ENCODE peak calls at places on chromosomes 16 and 17, in eight cellular contexts. One of them, this sample, is unnamed.

GRCh38 chr16:80583466-80583865 is 42.7 kb downstream of the DYNLRB2 start:
- DNase-seq in tibial artery: peak
- DNase-seq in body of pancreas: no peak
- DNase-seq in keratinocyte: no peak
- DNase-seq in esophagus squamous epithelium: no peak
- DNase-seq in brain microvascular endothelial cell: peak
- DNase-seq in heart left ventricle: no peak
- DNase-seq in neural progenitor cell: no peak
- DNase-seq in this sample: no peak

GRCh38 chr16:23362460-23363317 is 60.6 kb downstream of the SCNN1B start:
- DNase-seq in heart left ventricle: no peak
- DNase-seq in tibial artery: no peak
- DNase-seq in keratinocyte: no peak
- DNase-seq in neural progenitor cell: no peak
- DNase-seq in esophagus squamous epithelium: no peak
- DNase-seq in brain microvascular endothelial cell: no peak
- DNase-seq in body of pancreas: peak
- DNase-seq in this sample: peak

GRCh38 chr17:30324723-30325122 is 9.1 kb downstream of the TMIGD1 start:
- DNase-seq in body of pancreas: no peak
- DNase-seq in brain microvascular endothelial cell: no peak
- DNase-seq in keratinocyte: no peak
- DNase-seq in heart left ventricle: no peak
- DNase-seq in esophagus squamous epithelium: no peak
- DNase-seq in neural progenitor cell: no peak
- DNase-seq in tibial artery: no peak
- DNase-seq in this sample: no peak

GRCh38 chr17:48719642-48720262 is 2.6 kb downstream of the PRAC1 start:
- DNase-seq in neural progenitor cell: peak
- DNase-seq in body of pancreas: no peak
- DNase-seq in esophagus squamous epithelium: no peak
- DNase-seq in heart left ventricle: no peak
- DNase-seq in keratinocyte: no peak
- DNase-seq in tibial artery: no peak
- DNase-seq in brain microvascular endothelial cell: no peak
- DNase-seq in this sample: no peak

GRCh38 chr17:4161179-4161559 is 18.2 kb downstream of the CYB5D2 start:
- DNase-seq in neural progenitor cell: no peak
- DNase-seq in tibial artery: no peak
- DNase-seq in heart left ventricle: no peak
- DNase-seq in esophagus squamous epithelium: no peak
- DNase-seq in keratinocyte: peak
- DNase-seq in brain microvascular endothelial cell: peak
- DNase-seq in body of pancreas: no peak
- DNase-seq in this sample: no peak

GRCh38 chr17:76943202-76943601 is 75.0 kb downstream of the MGAT5B start:
- DNase-seq in tibial artery: no peak
- DNase-seq in brain microvascular endothelial cell: no peak
- DNase-seq in body of pancreas: no peak
- DNase-seq in heart left ventricle: no peak
- DNase-seq in keratinocyte: no peak
- DNase-seq in neural progenitor cell: no peak
- DNase-seq in esophagus squamous epithelium: no peak
- DNase-seq in this sample: no peak

GRCh38 chr17:21042434-21043295 is at the start of gene USP22:
- DNase-seq in brain microvascular endothelial cell: no peak
- DNase-seq in body of pancreas: no peak
- DNase-seq in esophagus squamous epithelium: no peak
- DNase-seq in keratinocyte: no peak
- DNase-seq in heart left ventricle: no peak
- DNase-seq in tibial artery: peak
- DNase-seq in neural progenitor cell: peak
- DNase-seq in this sample: no peak

GRCh38 chr17:78998311-78999055 is 11.1 kb downstream of the CANT1 start:
- DNase-seq in neural progenitor cell: no peak
- DNase-seq in body of pancreas: no peak
- DNase-seq in keratinocyte: no peak
- DNase-seq in tibial artery: peak
- DNase-seq in brain microvascular endothelial cell: no peak
- DNase-seq in esophagus squamous epithelium: no peak
- DNase-seq in heart left ventricle: peak
- DNase-seq in this sample: peak

GRCh38 chr17:58305626-58306025 is 23.0 kb downstream of the TSPOAP1 start:
- DNase-seq in body of pancreas: no peak
- DNase-seq in tibial artery: peak
- DNase-seq in esophagus squamous epithelium: no peak
- DNase-seq in heart left ventricle: no peak
- DNase-seq in brain microvascular endothelial cell: no peak
- DNase-seq in neural progenitor cell: no peak
- DNase-seq in keratinocyte: no peak
- DNase-seq in this sample: no peak

GRCh38 chr17:28379814-28380571 is 8.5 kb downstream of the SARM1 start:
- DNase-seq in keratinocyte: peak
- DNase-seq in esophagus squamous epithelium: no peak
- DNase-seq in tibial artery: no peak
- DNase-seq in heart left ventricle: no peak
- DNase-seq in body of pancreas: no peak
- DNase-seq in neural progenitor cell: no peak
- DNase-seq in brain microvascular endothelial cell: no peak
- DNase-seq in this sample: no peak

GRCh38 chr16:90046122-90046970 is 27.1 kb upstream of the DBNDD1 start:
- DNase-seq in esophagus squamous epithelium: no peak
- DNase-seq in tibial artery: no peak
- DNase-seq in brain microvascular endothelial cell: no peak
- DNase-seq in neural progenitor cell: no peak
- DNase-seq in heart left ventricle: no peak
- DNase-seq in body of pancreas: no peak
- DNase-seq in keratinocyte: no peak
- DNase-seq in this sample: no peak

GRCh38 chr17:28426081-28426519 is 20.1 kb upstream of the SLC46A1 start:
- DNase-seq in brain microvascular endothelial cell: no peak
- DNase-seq in heart left ventricle: no peak
- DNase-seq in tibial artery: no peak
- DNase-seq in esophagus squamous epithelium: no peak
- DNase-seq in body of pancreas: no peak
- DNase-seq in keratinocyte: no peak
- DNase-seq in neural progenitor cell: peak
- DNase-seq in this sample: no peak

GRCh38 chr16:10080031-10080772 is 102.0 kb downstream of the GRIN2A start:
- DNase-seq in esophagus squamous epithelium: no peak
- DNase-seq in brain microvascular endothelial cell: peak
- DNase-seq in neural progenitor cell: no peak
- DNase-seq in heart left ventricle: peak
- DNase-seq in keratinocyte: peak
- DNase-seq in tibial artery: peak
- DNase-seq in body of pancreas: peak
- DNase-seq in this sample: no peak
- H3K27ac ChIP-seq in esophagus squamous epithelium: no peak
- H3K27ac ChIP-seq in brain microvascular endothelial cell: peak
- H3K27ac ChIP-seq in neural progenitor cell: no peak
- H3K27ac ChIP-seq in heart left ventricle: no peak
- H3K27ac ChIP-seq in keratinocyte: no peak
- H3K27ac ChIP-seq in tibial artery: peak
- H3K27ac ChIP-seq in body of pancreas: no peak
- H3K27ac ChIP-seq in this sample: no peak

DNA sequence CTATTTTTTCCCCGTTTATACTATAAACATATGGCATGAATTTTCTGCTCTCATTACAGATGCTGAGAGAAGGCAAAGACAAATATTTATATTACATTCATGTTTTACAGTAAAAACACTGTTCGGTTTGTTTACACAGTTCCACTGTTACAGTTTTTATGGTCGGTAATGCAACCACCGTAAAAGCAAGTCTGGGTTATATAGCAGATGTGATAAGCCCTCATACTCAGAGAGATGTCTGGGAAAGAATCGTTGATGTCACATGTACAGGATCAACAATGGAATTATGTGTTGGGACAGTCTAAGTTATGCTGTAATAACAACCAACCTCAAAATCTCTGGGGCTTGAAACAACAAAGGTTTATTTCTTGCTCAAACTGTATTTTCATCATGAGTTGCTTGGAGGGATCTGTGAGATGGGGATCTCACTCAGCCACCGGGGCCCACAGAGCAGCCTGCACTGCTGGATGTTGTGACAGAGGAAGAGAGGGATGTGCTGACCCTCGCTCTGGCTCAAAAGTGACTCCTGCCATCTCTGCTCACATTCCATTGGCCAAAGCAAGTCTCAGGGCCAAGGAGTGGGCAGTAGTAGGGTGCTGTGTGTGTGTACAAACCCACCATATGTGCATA is 85.2 kb downstream of the WWOX start:
- DNase-seq in keratinocyte: no peak
- DNase-seq in esophagus squamous epithelium: no peak
- DNase-seq in brain microvascular endothelial cell: peak
- DNase-seq in neural progenitor cell: no peak
- DNase-seq in tibial artery: no peak
- DNase-seq in heart left ventricle: no peak
- DNase-seq in body of pancreas: no peak
- DNase-seq in this sample: no peak
- H3K27ac ChIP-seq in keratinocyte: no peak
- H3K27ac ChIP-seq in esophagus squamous epithelium: no peak
- H3K27ac ChIP-seq in brain microvascular endothelial cell: no peak
- H3K27ac ChIP-seq in neural progenitor cell: no peak
- H3K27ac ChIP-seq in tibial artery: no peak
- H3K27ac ChIP-seq in heart left ventricle: no peak
- H3K27ac ChIP-seq in body of pancreas: no peak
- H3K27ac ChIP-seq in this sample: no peak

GRCh38 chr17:45172232-45172540 is 10.5 kb downstream of the HEXIM2 start:
- DNase-seq in esophagus squamous epithelium: no peak
- DNase-seq in neural progenitor cell: no peak
- DNase-seq in brain microvascular endothelial cell: no peak
- DNase-seq in keratinocyte: no peak
- DNase-seq in body of pancreas: no peak
- DNase-seq in heart left ventricle: no peak
- DNase-seq in tibial artery: no peak
- DNase-seq in this sample: no peak

GRCh38 chr17:45171338-45172231 is 9.9 kb downstream of the HEXIM2 start:
- DNase-seq in tibial artery: peak
- DNase-seq in neural progenitor cell: peak
- DNase-seq in brain microvascular endothelial cell: no peak
- DNase-seq in body of pancreas: peak
- DNase-seq in keratinocyte: peak
- DNase-seq in esophagus squamous epithelium: no peak
- DNase-seq in heart left ventricle: no peak
- DNase-seq in this sample: no peak

GRCh38 chr17:45170280-45170975 is 8.8 kb downstream of the HEXIM2 start:
- DNase-seq in tibial artery: no peak
- DNase-seq in heart left ventricle: no peak
- DNase-seq in keratinocyte: no peak
- DNase-seq in brain microvascular endothelial cell: no peak
- DNase-seq in neural progenitor cell: no peak
- DNase-seq in body of pancreas: no peak
- DNase-seq in esophagus squamous epithelium: no peak
- DNase-seq in this sample: no peak

GRCh38 chr17:45170976-45171337 is 9.3 kb downstream of the HEXIM2 start:
- DNase-seq in keratinocyte: peak
- DNase-seq in tibial artery: peak
- DNase-seq in brain microvascular endothelial cell: peak
- DNase-seq in heart left ventricle: peak
- DNase-seq in body of pancreas: peak
- DNase-seq in neural progenitor cell: no peak
- DNase-seq in esophagus squamous epithelium: no peak
- DNase-seq in this sample: no peak

GRCh38 chr17:45172541-45173286 is 11.0 kb downstream of the HEXIM2 start:
- DNase-seq in keratinocyte: peak
- DNase-seq in neural progenitor cell: peak
- DNase-seq in tibial artery: peak
- DNase-seq in esophagus squamous epithelium: no peak
- DNase-seq in body of pancreas: peak
- DNase-seq in heart left ventricle: peak
- DNase-seq in brain microvascular endothelial cell: peak
- DNase-seq in this sample: peak
- H3K27ac ChIP-seq in keratinocyte: peak
- H3K27ac ChIP-seq in neural progenitor cell: peak
- H3K27ac ChIP-seq in tibial artery: peak
- H3K27ac ChIP-seq in esophagus squamous epithelium: peak
- H3K27ac ChIP-seq in body of pancreas: peak
- H3K27ac ChIP-seq in heart left ventricle: peak
- H3K27ac ChIP-seq in brain microvascular endothelial cell: no peak
- H3K27ac ChIP-seq in this sample: peak

DNA sequence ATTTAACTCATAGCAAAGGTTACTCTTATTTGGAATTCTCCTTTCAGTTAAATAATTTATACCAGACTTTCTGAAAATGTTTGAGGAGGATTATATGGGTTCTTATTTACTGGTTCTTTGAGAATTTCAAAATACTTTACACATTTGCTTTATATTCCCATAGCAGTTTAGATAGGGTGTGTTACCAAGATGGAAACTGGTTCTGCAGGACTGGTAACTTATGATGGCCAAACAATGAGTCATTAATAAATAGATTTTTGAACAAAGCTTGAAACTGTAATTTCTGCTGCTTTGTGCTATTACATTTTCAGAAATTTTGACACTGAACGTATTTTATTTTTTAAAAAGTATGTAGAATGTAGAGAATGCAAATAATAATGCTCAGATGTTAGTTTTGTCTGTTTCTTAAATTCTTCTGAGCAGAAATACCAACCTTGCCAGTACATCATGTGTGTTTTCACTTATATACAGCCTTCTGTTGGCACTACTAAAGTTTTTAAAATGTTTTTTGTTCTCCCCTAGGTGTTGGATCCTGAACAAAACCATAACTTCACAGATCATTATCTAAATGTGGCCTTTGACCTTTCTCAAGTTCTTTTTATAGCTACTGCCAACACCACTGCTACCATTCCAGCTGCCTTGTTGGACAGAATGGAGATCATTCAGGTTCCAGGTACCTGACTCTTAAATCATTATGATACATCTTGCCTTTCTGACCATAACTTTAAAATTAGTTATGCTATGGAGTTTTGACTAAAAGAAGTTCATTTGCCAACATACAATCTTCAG is 48.3 kb upstream of the ABCC11 start:
- DNase-seq in brain microvascular endothelial cell: no peak
- DNase-seq in tibial artery: no peak
- DNase-seq in heart left ventricle: no peak
- DNase-seq in keratinocyte: no peak
- DNase-seq in neural progenitor cell: no peak
- DNase-seq in body of pancreas: no peak
- DNase-seq in esophagus squamous epithelium: no peak
- DNase-seq in this sample: no peak
- H3K27ac ChIP-seq in brain microvascular endothelial cell: no peak
- H3K27ac ChIP-seq in tibial artery: no peak
- H3K27ac ChIP-seq in heart left ventricle: no peak
- H3K27ac ChIP-seq in keratinocyte: peak
- H3K27ac ChIP-seq in neural progenitor cell: no peak
- H3K27ac ChIP-seq in body of pancreas: peak
- H3K27ac ChIP-seq in esophagus squamous epithelium: peak
- H3K27ac ChIP-seq in this sample: no peak

GRCh38 chr17:64653325-64653984 is 8.7 kb downstream of the SMURF2 start:
- DNase-seq in tibial artery: no peak
- DNase-seq in keratinocyte: no peak
- DNase-seq in esophagus squamous epithelium: no peak
- DNase-seq in brain microvascular endothelial cell: no peak
- DNase-seq in heart left ventricle: no peak
- DNase-seq in body of pancreas: no peak
- DNase-seq in neural progenitor cell: no peak
- DNase-seq in this sample: no peak
- H3K27ac ChIP-seq in tibial artery: no peak
- H3K27ac ChIP-seq in keratinocyte: peak
- H3K27ac ChIP-seq in esophagus squamous epithelium: no peak
- H3K27ac ChIP-seq in brain microvascular endothelial cell: peak
- H3K27ac ChIP-seq in heart left ventricle: no peak
- H3K27ac ChIP-seq in body of pancreas: no peak
- H3K27ac ChIP-seq in neural progenitor cell: no peak
- H3K27ac ChIP-seq in this sample: no peak

This sample was measured in testis.